ENCODE peak calls at places on chromosomes 1 and 21, in ten cellular contexts. X is GM13976, Z is astrocyte, M is AG09319, B is lower lobe of right lung, A is breast epithelium, N is bronchial epithelial cell, H is endodermal cell, W is spleen, G is HFFc6. P is an unnamed sample.

GRCh38 chr1:244835276-244836134 is at the start of gene COX20:
- DNase-seq in H (peak), G (peak), Z (peak), N (peak), M (peak), W (peak), B (peak), X (peak), A (peak), P (peak)

GRCh38 chr21:37757631-37758376 is 158.5 kb downstream of the KCNJ6 start:
- DNase-seq in N (no peak), A (no peak), M (no peak), H (peak), B (no peak), Z (no peak), X (no peak), G (no peak), W (no peak), P (no peak)

GRCh38 chr21:28768753-28769152 is 223.9 kb downstream of the LTN1 start:
- DNase-seq in M (no peak), N (no peak), G (no peak), H (no peak), Z (no peak), X (no peak), W (no peak), B (no peak), A (no peak), P (no peak)

GRCh38 chr1:18118491-18118890 is 10.9 kb downstream of the IGSF21 start:
- DNase-seq in M (no peak), G (no peak), X (no peak), H (no peak), Z (no peak), N (no peak), W (no peak), B (no peak), A (no peak), P (no peak)

GRCh38 chr1:13805431-13805830 is 105.4 kb downstream of the PRDM2 start:
- DNase-seq in W (no peak), N (no peak), H (no peak), A (no peak), M (no peak), B (no peak), G (no peak), Z (no peak), X (no peak), P (no peak)

GRCh38 chr1:154974808-154975408 is 427 bp downstream of the CKS1B start:
- DNase-seq in B (peak), A (peak), G (peak), N (peak), Z (peak), X (peak), W (peak), M (peak), H (peak), P (peak)

GRCh38 chr21:34129971-34130597 is 56.7 kb downstream of the MRPS6 start:
- DNase-seq in A (no peak), N (no peak), W (no peak), X (no peak), G (peak), Z (peak), M (no peak), B (no peak), H (peak), P (no peak)

GRCh38 chr1:97630281-97630680 is 290.6 kb downstream of the DPYD start:
- DNase-seq in X (no peak), A (no peak), W (no peak), Z (no peak), B (no peak), M (no peak), H (peak), N (no peak), G (no peak), P (no peak)

GRCh38 chr1:90149101-90149500 is 154.2 kb downstream of the ZNF326 start:
- DNase-seq in N (no peak), A (no peak), H (peak), M (no peak), B (no peak), G (no peak), Z (no peak), X (no peak), W (no peak), P (no peak)

GRCh38 chr1:10514490-10515235 is 39.9 kb downstream of the PEX14 start:
- DNase-seq in N (peak), B (no peak), H (no peak), A (no peak), M (no peak), G (peak), X (no peak), W (no peak), Z (peak), P (no peak)

GRCh38 chr1:88701275-88701674 is 17.2 kb downstream of the PKN2 start:
- DNase-seq in H (no peak), N (no peak), G (no peak), M (no peak), B (no peak), X (peak), W (no peak), A (no peak), Z (no peak), P (peak)

GRCh38 chr1:6343506-6344405 is 49.8 kb downstream of the ACOT7 start:
- DNase-seq in M (peak), X (peak), B (peak), G (peak), A (peak), Z (peak), N (peak), W (no peak), H (peak), P (peak)

GRCh38 chr1:40944841-40945430 is 34.6 kb upstream of the CTPS1 start:
- DNase-seq in H (no peak), G (peak), X (no peak), W (no peak), N (no peak), A (peak), B (no peak), Z (peak), M (no peak), P (no peak)

GRCh38 chr1:209398330-209398991 is 185.1 kb upstream of the CAMK1G start:
- DNase-seq in W (no peak), Z (peak), N (peak), H (peak), X (no peak), M (peak), G (peak), A (peak), B (no peak), P (no peak)

GRCh38 chr1:1142844-1143243 is 27.0 kb upstream of the C1orf159 start:
- DNase-seq in G (no peak), A (no peak), W (no peak), X (no peak), B (no peak), H (no peak), Z (no peak), M (no peak), N (no peak), P (no peak)

GRCh38 chr1:197692965-197693364 is 82.3 kb downstream of the DENND1B start:
- DNase-seq in H (no peak), B (no peak), A (no peak), W (no peak), G (peak), M (no peak), N (peak), Z (peak), X (peak), P (no peak)
- TF ChIP-seq CTCF in H (no peak), B (no peak), A (no peak), W (no peak), G (peak), M (peak), N (no peak), Z (peak), X (no peak), P (peak)

GRCh38 chr1:147907786-147908509 is 5.4 kb downstream of the GJA8 start:
- DNase-seq in N (no peak), Z (no peak), G (no peak), X (no peak), M (no peak), B (no peak), H (no peak), A (no peak), W (no peak), P (no peak)

GRCh38 chr1:147913362-147913761 is 10.8 kb downstream of the GJA8 start:
- DNase-seq in X (no peak), N (no peak), Z (no peak), W (no peak), G (no peak), H (no peak), A (no peak), B (no peak), M (no peak), P (no peak)

DNA sequence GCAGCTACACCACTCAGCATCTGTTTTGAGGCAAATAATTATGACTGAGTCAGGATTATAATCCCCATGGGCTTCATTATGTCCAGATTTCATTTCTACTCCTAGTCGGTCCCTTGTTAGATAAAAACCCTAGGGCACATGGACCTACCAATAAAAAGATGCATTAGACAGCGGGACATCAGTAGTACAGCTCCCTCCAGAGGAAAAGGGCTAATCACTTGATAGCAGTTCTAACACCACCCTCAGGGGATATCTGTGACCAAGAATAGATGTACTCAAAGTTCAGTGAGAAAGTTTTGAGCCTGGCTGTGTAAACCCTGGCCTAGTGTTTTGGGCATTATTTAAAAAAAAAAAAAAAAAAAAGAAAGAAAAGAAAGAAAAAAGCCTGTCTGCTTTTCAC is 10.0 kb downstream of the GJA8 start:
- DNase-seq in B (no peak), X (no peak), H (no peak), G (no peak), M (no peak), N (no peak), Z (no peak), A (no peak), W (no peak), P (no peak)
- TF ChIP-seq CTCF in B (no peak), X (no peak), H (peak), G (no peak), M (no peak), N (no peak), Z (no peak), A (no peak), W (no peak), P (no peak)

GRCh38 chr1:63917571-63918394 is 144.0 kb downstream of the ROR1 start:
- DNase-seq in X (no peak), N (peak), H (peak), A (no peak), M (no peak), W (no peak), Z (peak), G (no peak), B (no peak), P (no peak)
- TF ChIP-seq CTCF in X (peak), N (peak), H (peak), A (no peak), M (no peak), W (no peak), Z (peak), G (peak), B (no peak), P (peak)

GRCh38 chr1:7448986-7449385 is 322.1 kb upstream of the VAMP3 start:
- DNase-seq in B (no peak), N (no peak), M (no peak), W (no peak), H (no peak), A (no peak), X (no peak), G (no peak), Z (peak), P (no peak)
- TF ChIP-seq CTCF in B (no peak), N (no peak), M (no peak), W (no peak), H (no peak), A (no peak), X (no peak), G (no peak), Z (no peak), P (no peak)

DNA sequence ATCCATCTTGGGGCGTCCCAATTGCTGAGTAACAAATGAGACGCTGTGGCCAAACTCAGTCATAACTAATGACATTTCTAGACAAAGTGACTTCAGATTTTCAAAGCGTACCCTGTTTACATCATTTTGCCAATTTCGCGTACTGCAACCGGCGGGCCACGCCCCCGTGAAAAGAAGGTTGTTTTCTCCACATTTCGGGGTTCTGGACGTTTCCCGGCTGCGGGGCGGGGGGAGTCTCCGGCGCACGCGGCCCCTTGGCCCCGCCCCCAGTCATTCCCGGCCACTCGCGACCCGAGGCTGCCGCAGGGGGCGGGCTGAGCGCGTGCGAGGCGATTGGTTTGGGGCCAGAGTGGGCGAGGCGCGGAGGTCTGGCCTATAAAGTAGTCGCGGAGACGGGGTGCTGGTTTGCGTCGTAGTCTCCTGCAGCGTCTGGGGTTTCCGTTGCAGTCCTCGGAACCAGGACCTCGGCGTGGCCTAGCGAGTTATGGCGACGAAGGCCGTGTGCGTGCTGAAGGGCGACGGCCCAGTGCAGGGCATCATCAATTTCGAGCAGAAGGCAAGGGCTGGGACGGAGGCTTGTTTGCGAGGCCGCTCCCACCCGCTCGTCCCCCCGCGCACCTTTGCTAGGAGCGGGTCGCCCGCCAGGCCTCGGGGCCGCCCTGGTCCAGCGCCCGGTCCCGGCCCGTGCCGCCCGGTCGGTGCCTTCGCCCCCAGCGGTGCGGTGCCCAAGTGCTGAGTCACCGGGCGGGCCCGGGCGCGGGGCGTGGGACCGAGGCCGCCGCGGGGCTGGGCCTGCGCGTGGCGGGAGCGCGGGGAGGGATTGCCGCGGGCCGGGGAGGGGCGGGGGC is at the start of gene SOD1:
- DNase-seq in H (peak), A (peak), N (peak), Z (peak), B (peak), G (peak), M (peak), X (peak), W (peak), P (peak)
- TF ChIP-seq CTCF in H (peak), A (peak), N (no peak), Z (no peak), B (peak), G (peak), M (no peak), X (no peak), W (peak), P (no peak)

GRCh38 chr1:230316864-230317745 is 109.0 kb downstream of the PGBD5 start:
- DNase-seq in Z (no peak), H (no peak), B (no peak), A (no peak), N (no peak), W (peak), M (no peak), X (no peak), G (no peak), P (no peak)
- TF ChIP-seq CTCF in Z (no peak), H (no peak), B (no peak), A (no peak), N (no peak), W (no peak), M (no peak), X (no peak), G (no peak), P (no peak)

GRCh38 chr1:23664837-23665795 is 26.5 kb upstream of the RPL11 start:
- DNase-seq in H (peak), A (no peak), G (peak), X (peak), B (no peak), M (no peak), W (no peak), Z (no peak), N (peak), P (peak)
- TF ChIP-seq CTCF in H (peak), A (no peak), G (peak), X (no peak), B (no peak), M (peak), W (no peak), Z (peak), N (peak), P (peak)

DNA sequence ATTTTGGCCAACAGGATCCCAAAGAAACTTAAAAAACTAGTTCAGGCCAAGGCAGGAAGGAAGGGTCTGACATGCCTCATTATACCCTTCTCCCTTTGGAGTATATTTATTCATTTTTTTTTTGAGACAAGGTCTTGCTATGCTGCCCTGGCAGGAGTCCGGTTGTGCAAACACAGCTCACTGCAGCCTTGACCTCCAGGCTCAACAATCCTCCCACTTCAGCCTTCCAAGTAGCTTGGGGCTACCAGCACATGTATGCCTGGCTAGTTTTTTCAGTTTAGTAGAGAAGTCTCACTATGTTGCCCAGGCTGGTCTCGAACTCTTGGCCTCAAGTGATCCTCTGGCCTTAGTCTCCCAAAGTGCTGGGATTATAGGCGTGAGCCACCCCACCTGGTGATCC is 5.2 kb downstream of the YARS1 start:
- DNase-seq in B (no peak), G (no peak), W (no peak), M (no peak), X (no peak), H (no peak), N (no peak), Z (no peak), A (no peak), P (no peak)
- TF ChIP-seq CTCF in B (no peak), G (no peak), W (no peak), M (no peak), X (no peak), H (no peak), N (no peak), Z (no peak), A (no peak), P (no peak)

DNA sequence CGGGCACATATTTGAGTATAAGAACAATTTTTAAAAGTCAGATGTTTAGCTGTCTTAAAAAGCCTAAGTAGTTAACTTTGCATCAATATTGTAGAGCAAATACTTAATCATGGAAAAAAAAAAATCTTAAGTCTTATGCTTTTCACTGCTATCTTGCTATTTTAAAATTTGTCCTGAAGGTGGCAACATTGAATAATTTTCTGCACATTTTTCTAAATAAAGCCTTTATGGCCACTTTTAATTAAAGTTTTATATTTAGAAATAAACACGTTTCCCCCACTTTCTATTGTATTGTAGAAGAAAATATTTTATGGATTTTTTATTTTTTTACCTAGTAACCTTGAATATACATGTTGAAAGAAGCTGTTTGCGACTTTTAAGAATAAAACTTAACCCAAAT is 198.8 kb downstream of the AMY1C start:
- DNase-seq in N (peak), B (no peak), M (no peak), H (no peak), W (no peak), X (no peak), Z (no peak), A (no peak), G (no peak), P (no peak)
- TF ChIP-seq CTCF in N (no peak), B (no peak), M (no peak), H (peak), W (no peak), X (no peak), Z (peak), A (no peak), G (peak), P (peak)

DNA sequence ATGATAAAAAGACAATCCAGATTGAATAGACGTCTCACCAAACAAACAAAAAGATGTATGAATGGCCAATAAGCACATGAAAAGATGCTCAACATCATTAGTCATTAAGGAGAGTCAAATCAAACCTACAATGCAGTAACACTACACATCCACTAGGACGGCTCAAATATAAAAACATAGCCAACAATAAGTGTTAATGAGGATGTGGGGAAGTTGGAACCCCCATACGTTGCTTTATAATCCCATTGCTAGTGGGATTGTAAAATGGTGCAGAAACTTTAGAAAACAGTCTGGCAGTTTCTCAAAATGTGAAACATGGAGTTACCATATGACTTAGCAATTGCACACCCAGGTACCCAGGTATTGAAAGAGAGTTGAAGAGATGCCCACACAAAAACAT is 14.7 kb upstream of the IL24 start:
- DNase-seq in N (no peak), B (no peak), A (no peak), Z (no peak), X (no peak), H (no peak), M (no peak), W (no peak), G (no peak), P (no peak)
- TF ChIP-seq CTCF in N (no peak), B (no peak), A (no peak), Z (peak), X (no peak), H (peak), M (no peak), W (no peak), G (peak), P (no peak)

P was measured in GM13977.